ENCODE peak calls at places on chromosomes 12 and 14, in four cellular contexts. K is stomach, W is vagina, T is GM13977. I is an unnamed sample.

GRCh38 chr14:97185186-97185585 is 388.0 kb downstream of the VRK1 start:
- DNase-seq in W (no peak), T (peak), K (no peak), I (no peak)

GRCh38 chr12:28711411-28711810 is 437.7 kb upstream of the FAR2 start:
- DNase-seq in K (no peak), T (no peak), W (no peak), I (no peak)

GRCh38 chr12:116610971-116611541 is 51.9 kb downstream of the MAP1LC3B2 start:
- DNase-seq in W (no peak), T (no peak), K (no peak), I (no peak)

GRCh38 chr12:89454080-89454848 is 70.3 kb downstream of the GALNT4 start:
- DNase-seq in T (no peak), K (no peak), W (no peak), I (no peak)

GRCh38 chr14:34616360-34616759 is 13.6 kb downstream of the SNX6 start:
- DNase-seq in W (no peak), K (no peak), T (no peak), I (no peak)

GRCh38 chr12:75447695-75448393 is 32.7 kb upstream of the GLIPR1 start:
- DNase-seq in W (no peak), K (no peak), T (no peak), I (no peak)

GRCh38 chr14:69473271-69473670 is 11.3 kb upstream of the PLEKHD1 start:
- DNase-seq in K (no peak), T (no peak), W (no peak), I (no peak)

GRCh38 chr12:124490584-124491305 is 76.7 kb downstream of the NCOR2 start:
- DNase-seq in T (no peak), W (no peak), K (peak), I (no peak)

GRCh38 chr14:28242895-28243294 is 523.7 kb upstream of the FOXG1 start:
- DNase-seq in W (no peak), T (no peak), K (no peak), I (no peak)

GRCh38 chr12:104452046-104452445 is 4.7 kb upstream of the CHST11 start:
- DNase-seq in W (no peak), K (no peak), T (no peak), I (no peak)

GRCh38 chr12:31612819-31613218 is 21.9 kb upstream of the DENND5B start:
- DNase-seq in W (no peak), K (no peak), T (no peak), I (no peak)
- TF ChIP-seq CTCF in W (no peak), K (no peak), T (no peak), I (no peak)

GRCh38 chr12:119835068-119835467 is 42.1 kb downstream of the CIT start:
- DNase-seq in T (no peak), K (no peak), W (no peak), I (no peak)
- TF ChIP-seq CTCF in T (no peak), K (no peak), W (no peak), I (no peak)

DNA sequence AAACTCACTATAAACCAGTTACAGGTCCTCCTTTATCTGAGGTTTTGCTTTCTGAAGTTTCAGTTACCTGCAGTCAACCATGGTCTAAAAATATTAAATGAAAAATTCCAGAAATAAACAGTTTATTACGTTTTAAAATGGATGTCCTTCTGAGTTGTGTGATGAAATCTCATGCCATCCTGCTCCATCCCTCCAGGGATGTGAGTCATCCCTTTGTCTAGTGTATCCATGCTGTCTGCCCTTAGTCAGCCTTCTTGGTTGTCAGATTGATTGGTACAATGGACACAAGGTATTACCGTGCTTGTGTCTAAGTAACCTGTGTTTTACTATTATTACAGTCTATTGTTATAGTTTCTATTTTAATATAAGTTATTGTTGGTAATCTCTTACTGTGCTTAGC is 328.3 kb downstream of the APAF1 start:
- DNase-seq in T (no peak), W (no peak), K (no peak), I (no peak)
- TF ChIP-seq CTCF in T (no peak), W (no peak), K (no peak), I (no peak)

DNA sequence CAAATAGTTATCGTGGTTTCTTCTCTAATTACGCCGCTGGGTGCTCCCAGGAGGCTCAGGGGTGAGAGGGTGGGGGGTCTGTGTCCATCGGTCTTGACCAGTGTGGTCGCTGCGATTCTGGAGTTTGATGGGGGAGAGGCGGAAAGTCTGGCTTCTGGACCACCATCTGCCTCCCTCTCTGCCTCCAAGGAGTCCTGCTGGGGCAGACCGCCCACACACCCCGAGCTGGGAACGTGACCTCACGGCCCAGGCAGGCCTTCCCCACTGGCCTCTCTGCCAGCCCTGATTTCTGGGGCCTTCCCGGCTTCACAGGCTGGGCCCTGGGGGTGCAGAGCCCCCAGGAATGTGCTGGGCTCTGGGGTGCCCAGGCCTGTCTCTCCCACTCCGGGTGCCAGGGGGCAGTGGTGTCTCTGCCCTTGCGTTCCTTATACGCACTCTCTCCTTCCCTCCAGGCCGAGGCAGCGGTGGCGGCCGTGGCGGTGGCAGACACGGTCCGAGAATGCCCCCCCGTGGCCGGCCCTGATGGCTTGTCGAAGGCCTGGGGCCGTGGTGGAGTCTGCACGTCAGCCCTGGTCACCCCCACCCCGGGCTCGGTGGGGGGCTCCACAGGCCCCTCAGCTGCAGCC is 19.0 kb downstream of the KIF26A start:
- DNase-seq in K (no peak), W (no peak), T (no peak), I (no peak)
- TF ChIP-seq CTCF in K (no peak), W (no peak), T (no peak), I (peak)

DNA sequence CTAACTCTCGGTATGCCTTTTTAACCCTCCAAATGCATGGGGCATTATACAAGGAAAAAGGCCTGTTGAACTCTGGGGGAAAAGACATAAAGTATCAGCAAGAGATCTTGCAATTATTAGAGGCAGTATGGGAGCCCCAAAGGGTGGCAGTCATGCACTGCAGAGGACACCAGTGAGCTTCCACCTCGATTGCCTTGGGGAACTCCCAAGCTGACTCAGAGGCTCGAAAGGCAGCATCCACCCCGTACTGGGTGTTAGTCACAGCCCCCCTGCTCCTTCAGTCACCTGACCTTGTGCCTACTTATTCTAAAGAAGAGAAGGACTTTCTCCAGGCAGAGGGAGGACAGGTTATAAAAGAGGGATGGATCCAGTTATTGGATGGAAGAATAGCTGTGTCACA is 781.4 kb upstream of the TMEM132C start:
- DNase-seq in W (no peak), T (no peak), K (peak), I (no peak)
- TF ChIP-seq CTCF in W (no peak), T (no peak), K (no peak), I (no peak)

GRCh38 chr14:89160437-89160836 is 256.6 kb downstream of the FOXN3 start:
- DNase-seq in W (no peak), K (no peak), T (no peak), I (no peak)
- TF ChIP-seq CTCF in W (no peak), K (no peak), T (no peak), I (no peak)

DNA sequence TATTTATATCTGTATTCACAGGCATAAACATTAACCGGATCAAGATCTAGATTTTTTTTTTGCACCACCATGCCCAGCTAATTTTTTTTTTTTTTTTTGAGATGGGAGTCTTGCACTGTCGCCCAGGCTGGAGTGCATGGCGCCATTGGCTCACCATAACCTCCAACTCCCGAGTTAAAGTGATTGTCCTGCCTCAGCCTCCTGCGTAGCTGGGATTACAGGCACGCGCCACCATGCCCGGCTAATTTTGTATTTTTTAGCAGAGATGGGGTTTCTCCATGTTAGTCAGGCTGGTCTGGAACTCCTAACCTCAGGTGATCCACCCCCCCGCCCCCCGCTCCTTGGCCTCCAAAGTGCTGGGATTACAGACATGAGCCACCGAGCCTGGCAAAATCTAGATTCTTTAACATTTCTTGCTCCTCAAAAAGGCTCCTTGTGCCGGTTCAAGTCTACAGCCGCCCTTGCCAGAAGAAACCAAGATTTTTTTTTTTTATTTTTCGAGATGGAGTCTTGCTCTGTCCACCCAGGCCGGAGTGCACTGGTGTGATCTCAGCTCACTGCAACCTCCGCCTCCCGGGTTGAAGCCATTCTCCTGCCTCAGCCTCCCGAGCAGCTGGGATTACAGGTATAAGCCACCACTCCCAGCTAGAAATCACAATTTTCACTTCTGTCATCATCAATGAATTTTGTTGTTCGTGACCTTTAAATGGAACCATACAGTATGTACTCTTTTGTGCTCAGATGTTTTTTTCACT is 36.9 kb upstream of the SLC2A3 start:
- DNase-seq in T (no peak), K (no peak), W (no peak), I (no peak)
- TF ChIP-seq CTCF in T (no peak), K (no peak), W (no peak), I (no peak)

I was measured in neural crest cell.